ENCODE peak calls at places on chromosomes 1 and 21, in seven cellular contexts. One of them, this sample, is unnamed.

GRCh38 chr1:160405331-160405877 is 5.0 kb downstream of the VANGL2 start:
- DNase-seq in IMR-90: no peak
- DNase-seq in H1: no peak
- DNase-seq in mammary epithelial cell: no peak
- DNase-seq in OCI-LY7: no peak
- DNase-seq in GM23338: no peak
- DNase-seq in K562: no peak
- DNase-seq in this sample: no peak

GRCh38 chr1:200670215-200671118 is 760 bp upstream of the DDX59 start:
- DNase-seq in H1: no peak
- DNase-seq in OCI-LY7: peak
- DNase-seq in mammary epithelial cell: no peak
- DNase-seq in GM23338: peak
- DNase-seq in IMR-90: peak
- DNase-seq in K562: peak
- DNase-seq in this sample: peak

GRCh38 chr1:85734961-85735360 is 26.7 kb upstream of the ZNHIT6 start:
- DNase-seq in OCI-LY7: no peak
- DNase-seq in H1: no peak
- DNase-seq in GM23338: no peak
- DNase-seq in mammary epithelial cell: no peak
- DNase-seq in IMR-90: no peak
- DNase-seq in K562: no peak
- DNase-seq in this sample: no peak

GRCh38 chr1:41102208-41102607 is 80.7 kb upstream of the SLFNL1 start:
- DNase-seq in GM23338: no peak
- DNase-seq in K562: no peak
- DNase-seq in OCI-LY7: no peak
- DNase-seq in H1: no peak
- DNase-seq in mammary epithelial cell: peak
- DNase-seq in IMR-90: peak
- DNase-seq in this sample: peak

GRCh38 chr1:18976096-18976495 is 19.6 kb upstream of the IFFO2 start:
- DNase-seq in mammary epithelial cell: no peak
- DNase-seq in GM23338: no peak
- DNase-seq in OCI-LY7: no peak
- DNase-seq in IMR-90: no peak
- DNase-seq in K562: no peak
- DNase-seq in H1: no peak
- DNase-seq in this sample: no peak

GRCh38 chr21:39385299-39386145 is 36.6 kb upstream of the HMGN1 start:
- DNase-seq in GM23338: no peak
- DNase-seq in IMR-90: peak
- DNase-seq in mammary epithelial cell: peak
- DNase-seq in H1: no peak
- DNase-seq in K562: no peak
- DNase-seq in OCI-LY7: no peak
- DNase-seq in this sample: peak

GRCh38 chr1:242524571-242525359 is at the start of gene PLD5:
- DNase-seq in GM23338: peak
- DNase-seq in IMR-90: no peak
- DNase-seq in mammary epithelial cell: peak
- DNase-seq in K562: peak
- DNase-seq in H1: peak
- DNase-seq in OCI-LY7: no peak
- DNase-seq in this sample: no peak

GRCh38 chr21:45202889-45203288 is 84.8 kb downstream of the POFUT2 start:
- DNase-seq in GM23338: no peak
- DNase-seq in H1: no peak
- DNase-seq in K562: no peak
- DNase-seq in OCI-LY7: no peak
- DNase-seq in IMR-90: no peak
- DNase-seq in mammary epithelial cell: no peak
- DNase-seq in this sample: no peak

GRCh38 chr1:208248254-208248935 is 4.2 kb upstream of the PLXNA2 start:
- DNase-seq in K562: no peak
- DNase-seq in mammary epithelial cell: no peak
- DNase-seq in OCI-LY7: no peak
- DNase-seq in IMR-90: no peak
- DNase-seq in H1: no peak
- DNase-seq in GM23338: no peak
- DNase-seq in this sample: no peak

GRCh38 chr21:37458669-37459276 is 92.2 kb downstream of the DYRK1A start:
- DNase-seq in mammary epithelial cell: no peak
- DNase-seq in H1: no peak
- DNase-seq in GM23338: peak
- DNase-seq in OCI-LY7: no peak
- DNase-seq in K562: no peak
- DNase-seq in IMR-90: no peak
- DNase-seq in this sample: peak

GRCh38 chr21:23639726-23640125 is 1967.6 kb downstream of the MRPL39 start:
- DNase-seq in GM23338: no peak
- DNase-seq in IMR-90: no peak
- DNase-seq in mammary epithelial cell: no peak
- DNase-seq in OCI-LY7: no peak
- DNase-seq in K562: no peak
- DNase-seq in H1: no peak
- DNase-seq in this sample: no peak

GRCh38 chr1:14511281-14511680 is 87.2 kb upstream of the KAZN start:
- DNase-seq in IMR-90: no peak
- DNase-seq in K562: no peak
- DNase-seq in mammary epithelial cell: no peak
- DNase-seq in OCI-LY7: no peak
- DNase-seq in H1: no peak
- DNase-seq in GM23338: no peak
- DNase-seq in this sample: no peak

GRCh38 chr21:45379171-45379900 is 25.6 kb upstream of the COL18A1 start:
- DNase-seq in H1: no peak
- DNase-seq in K562: no peak
- DNase-seq in IMR-90: no peak
- DNase-seq in mammary epithelial cell: no peak
- DNase-seq in GM23338: no peak
- DNase-seq in OCI-LY7: no peak
- DNase-seq in this sample: no peak

GRCh38 chr1:3473381-3473844 is 18.9 kb downstream of the ARHGEF16 start:
- DNase-seq in IMR-90: peak
- DNase-seq in OCI-LY7: no peak
- DNase-seq in GM23338: no peak
- DNase-seq in H1: no peak
- DNase-seq in mammary epithelial cell: peak
- DNase-seq in K562: no peak
- DNase-seq in this sample: no peak

GRCh38 chr1:62084304-62084905 is 110.2 kb upstream of the L1TD1 start:
- DNase-seq in GM23338: no peak
- DNase-seq in K562: no peak
- DNase-seq in mammary epithelial cell: no peak
- DNase-seq in IMR-90: no peak
- DNase-seq in OCI-LY7: no peak
- DNase-seq in H1: no peak
- DNase-seq in this sample: no peak

GRCh38 chr1:182575540-182576149 is 13.4 kb downstream of the RNASEL start:
- DNase-seq in OCI-LY7: no peak
- DNase-seq in IMR-90: peak
- DNase-seq in K562: no peak
- DNase-seq in GM23338: no peak
- DNase-seq in H1: no peak
- DNase-seq in mammary epithelial cell: peak
- DNase-seq in this sample: peak

GRCh38 chr1:11795238-11795890 is 10.4 kb downstream of the MTHFR start:
- DNase-seq in mammary epithelial cell: no peak
- DNase-seq in IMR-90: no peak
- DNase-seq in H1: no peak
- DNase-seq in K562: peak
- DNase-seq in GM23338: no peak
- DNase-seq in OCI-LY7: no peak
- DNase-seq in this sample: no peak

GRCh38 chr21:45318146-45318555 is 30.5 kb upstream of the POFUT2 start:
- DNase-seq in H1: no peak
- DNase-seq in IMR-90: no peak
- DNase-seq in GM23338: no peak
- DNase-seq in K562: no peak
- DNase-seq in OCI-LY7: no peak
- DNase-seq in mammary epithelial cell: no peak
- DNase-seq in this sample: no peak

GRCh38 chr1:67308136-67308535 is 463 bp downstream of the IL12RB2 start:
- DNase-seq in OCI-LY7: no peak
- DNase-seq in GM23338: peak
- DNase-seq in K562: no peak
- DNase-seq in H1: peak
- DNase-seq in IMR-90: no peak
- DNase-seq in mammary epithelial cell: no peak
- DNase-seq in this sample: no peak

GRCh38 chr1:58162952-58163550 is 383.5 kb downstream of the OMA1 start:
- DNase-seq in GM23338: peak
- DNase-seq in mammary epithelial cell: peak
- DNase-seq in IMR-90: peak
- DNase-seq in OCI-LY7: peak
- DNase-seq in H1: peak
- DNase-seq in K562: peak
- DNase-seq in this sample: peak
- TF ChIP-seq CTCF in GM23338: peak
- TF ChIP-seq CTCF in mammary epithelial cell: peak
- TF ChIP-seq CTCF in IMR-90: peak
- TF ChIP-seq CTCF in OCI-LY7: peak
- TF ChIP-seq CTCF in H1: peak
- TF ChIP-seq CTCF in K562: peak
- TF ChIP-seq CTCF in this sample: peak

GRCh38 chr1:50419907-50420248 is 3.4 kb downstream of the DMRTA2 start:
- DNase-seq in IMR-90: no peak
- DNase-seq in K562: peak
- DNase-seq in GM23338: no peak
- DNase-seq in OCI-LY7: no peak
- DNase-seq in H1: no peak
- DNase-seq in mammary epithelial cell: no peak
- DNase-seq in this sample: no peak

GRCh38 chr1:50421366-50421748 is 1.9 kb downstream of the DMRTA2 start:
- DNase-seq in H1: no peak
- DNase-seq in K562: no peak
- DNase-seq in mammary epithelial cell: no peak
- DNase-seq in IMR-90: no peak
- DNase-seq in OCI-LY7: no peak
- DNase-seq in GM23338: peak
- DNase-seq in this sample: no peak

GRCh38 chr1:50420283-50420682 is 3.0 kb downstream of the DMRTA2 start:
- DNase-seq in mammary epithelial cell: no peak
- DNase-seq in H1: peak
- DNase-seq in K562: no peak
- DNase-seq in GM23338: peak
- DNase-seq in OCI-LY7: no peak
- DNase-seq in IMR-90: no peak
- DNase-seq in this sample: no peak

GRCh38 chr1:50421768-50422674 is 1.2 kb downstream of the DMRTA2 start:
- DNase-seq in K562: no peak
- DNase-seq in mammary epithelial cell: no peak
- DNase-seq in GM23338: peak
- DNase-seq in OCI-LY7: no peak
- DNase-seq in H1: peak
- DNase-seq in IMR-90: no peak
- DNase-seq in this sample: no peak

DNA sequence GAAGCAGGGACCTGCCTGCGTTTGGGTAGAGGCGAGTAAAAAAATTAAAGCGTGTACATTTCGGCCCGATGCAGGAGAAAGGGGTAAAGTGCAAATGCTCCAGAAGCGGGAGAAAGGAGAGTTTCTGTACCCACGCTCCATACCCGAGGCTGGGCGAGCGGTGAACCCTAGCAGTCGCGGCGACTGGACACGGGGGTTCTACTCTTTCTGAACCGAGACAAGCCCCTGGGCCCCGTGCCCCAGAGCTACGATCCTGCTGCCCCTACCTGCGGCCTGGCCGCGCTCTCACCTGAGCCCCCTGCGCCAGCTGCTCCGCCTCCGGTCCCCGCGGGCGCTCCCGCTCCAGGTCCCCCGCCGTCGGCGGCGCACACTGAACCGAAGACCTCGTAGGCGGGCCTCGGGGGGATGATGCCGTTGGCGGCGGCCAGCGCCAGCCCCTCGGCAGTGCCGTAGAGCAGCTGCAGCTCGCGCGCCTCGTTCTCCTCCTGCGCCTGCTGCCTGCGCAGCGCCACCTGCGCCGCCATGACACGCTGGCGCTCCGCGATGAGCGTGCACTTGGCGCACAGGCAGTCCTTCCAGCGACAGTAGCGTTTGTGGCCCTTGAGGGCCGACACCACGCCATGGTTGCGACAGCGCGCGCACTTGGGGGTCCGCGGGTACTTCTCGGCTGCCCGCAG is 2.4 kb downstream of the DMRTA2 start:
- DNase-seq in H1: peak
- DNase-seq in GM23338: peak
- DNase-seq in K562: no peak
- DNase-seq in mammary epithelial cell: no peak
- DNase-seq in IMR-90: no peak
- DNase-seq in OCI-LY7: no peak
- DNase-seq in this sample: no peak
- H2AFZ ChIP-seq in H1: peak
- H2AFZ ChIP-seq in GM23338: peak
- H2AFZ ChIP-seq in K562: no peak
- H2AFZ ChIP-seq in mammary epithelial cell: peak
- H2AFZ ChIP-seq in IMR-90: peak
- H2AFZ ChIP-seq in OCI-LY7: no peak
- H2AFZ ChIP-seq in this sample: no peak

GRCh38 chr1:180269848-180270766 is 40.0 kb downstream of the LHX4 start:
- DNase-seq in mammary epithelial cell: no peak
- DNase-seq in OCI-LY7: no peak
- DNase-seq in GM23338: peak
- DNase-seq in IMR-90: no peak
- DNase-seq in H1: peak
- DNase-seq in K562: no peak
- DNase-seq in this sample: no peak
- TF ChIP-seq CTCF in mammary epithelial cell: peak
- TF ChIP-seq CTCF in OCI-LY7: no peak
- TF ChIP-seq CTCF in GM23338: peak
- TF ChIP-seq CTCF in IMR-90: peak
- TF ChIP-seq CTCF in H1: peak
- TF ChIP-seq CTCF in K562: peak
- TF ChIP-seq CTCF in this sample: peak

DNA sequence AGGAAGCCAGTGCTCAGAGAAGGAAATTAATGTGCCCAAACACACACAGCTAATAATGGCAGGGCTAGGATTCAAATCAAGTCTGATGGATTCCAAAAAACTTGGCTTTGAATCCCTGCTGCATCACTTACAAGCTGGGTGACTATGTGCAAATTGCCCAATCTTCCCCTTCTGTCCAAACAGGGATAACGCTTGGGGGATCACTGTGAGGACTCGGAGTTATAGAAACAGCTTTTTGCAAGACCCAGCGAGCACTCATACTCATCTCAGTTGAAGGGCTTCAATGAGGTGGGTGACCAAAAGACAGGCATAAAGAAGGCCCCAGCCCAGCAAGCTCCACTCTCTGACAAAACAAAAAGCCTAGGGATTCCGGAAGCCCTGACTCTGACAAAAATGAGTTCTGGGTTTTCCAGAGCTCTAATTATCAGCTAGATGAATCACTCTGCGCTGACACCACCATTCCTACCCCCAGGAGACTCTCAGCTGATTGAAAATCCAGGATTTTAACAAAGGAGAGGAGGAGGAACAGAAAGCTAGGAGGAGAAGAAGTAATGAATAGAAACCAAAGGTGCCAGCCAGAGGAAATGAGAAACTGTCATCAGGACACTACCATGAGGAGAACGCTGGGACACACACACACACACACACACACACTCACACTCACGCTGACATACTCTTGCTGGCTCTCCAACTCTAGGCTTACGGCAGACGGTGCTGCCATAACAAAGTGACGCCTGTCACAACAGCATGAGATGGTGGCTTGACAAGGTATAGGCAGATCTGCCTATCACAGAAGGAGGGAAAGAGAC is 1.6 kb upstream of the STK40 start:
- DNase-seq in K562: no peak
- DNase-seq in OCI-LY7: peak
- DNase-seq in H1: no peak
- DNase-seq in IMR-90: peak
- DNase-seq in mammary epithelial cell: peak
- DNase-seq in GM23338: no peak
- DNase-seq in this sample: no peak
- H2AFZ ChIP-seq in K562: peak
- H2AFZ ChIP-seq in OCI-LY7: no peak
- H2AFZ ChIP-seq in H1: no peak
- H2AFZ ChIP-seq in IMR-90: peak
- H2AFZ ChIP-seq in mammary epithelial cell: no peak
- H2AFZ ChIP-seq in GM23338: no peak
- H2AFZ ChIP-seq in this sample: no peak